ENCODE peak calls at places on chromosomes 5 and 9, in seven cellular contexts. S is SK-N-SH, W is HCT116, G is IMR-90, A is astrocyte, K is fibroblast of lung, T is DND-41. P is an unnamed sample.

GRCh38 chr9:116074658-116075057 is 78.9 kb upstream of the PAPPA start:
- DNase-seq in S (no peak), W (no peak), G (peak; percentile 74), A (peak; percentile 70), K (peak; percentile 77), T (no peak), P (no peak)

GRCh38 chr5:132877466-132877865 is 4.0 kb downstream of the LEAP2 start:
- DNase-seq in S (no peak), W (no peak), G (no peak), A (no peak), K (no peak), T (no peak), P (no peak)

GRCh38 chr9:114310471-114311450 is 12.1 kb upstream of the ORM1 start:
- DNase-seq in S (no peak), W (no peak), G (no peak), A (no peak), K (no peak), T (no peak), P (no peak)

GRCh38 chr9:113520109-113520642 is 56.6 kb downstream of the RGS3 start:
- DNase-seq in S (no peak), W (no peak), G (peak; percentile 20), A (peak; percentile 46), K (peak; percentile 59), T (peak; percentile 42), P (peak; percentile 96)

GRCh38 chr9:124353811-124354274 is 61.4 kb downstream of the PSMB7 start:
- DNase-seq in S (no peak), W (no peak), G (peak; percentile 79), A (peak; percentile 22), K (no peak), T (no peak), P (no peak)

GRCh38 chr9:124665391-124666058 is 105.6 kb downstream of the NR6A1 start:
- DNase-seq in S (no peak), W (no peak), G (peak; percentile 81), A (peak; percentile 86), K (peak; percentile 87), T (no peak), P (peak; percentile 19)

GRCh38 chr5:30918171-30918570 is 275.3 kb upstream of the CDH6 start:
- DNase-seq in S (no peak), W (no peak), G (peak; percentile 81), A (peak; percentile 84), K (peak; percentile 85), T (no peak), P (no peak)

GRCh38 chr5:178192244-178192643 is 5.1 kb upstream of the GMCL2 start:
- DNase-seq in S (no peak), W (no peak), G (no peak), A (no peak), K (peak; percentile 24), T (no peak), P (no peak)

GRCh38 chr9:38682713-38683112 is 37.2 kb downstream of the FAM240B start:
- DNase-seq in S (no peak), W (peak; percentile 67), G (peak; percentile 84), A (peak; percentile 93), K (peak; percentile 95), T (no peak), P (peak; percentile 38)

GRCh38 chr5:94375801-94376200 is 242.6 kb downstream of the KIAA0825 start:
- DNase-seq in S (no peak), W (no peak), G (no peak), A (peak; percentile 2), K (peak; percentile 8), T (no peak), P (peak; percentile 3)

GRCh38 chr5:61409568-61409967 is 77.5 kb downstream of the ZSWIM6 start:
- DNase-seq in S (peak; percentile 19), W (peak; percentile 79), G (peak; percentile 96), A (peak; percentile 97), K (peak; percentile 98), T (no peak), P (peak; percentile 82)

GRCh38 chr5:33240552-33240951 is 200.2 kb upstream of the TARS1 start:
- DNase-seq in S (no peak), W (no peak), G (no peak), A (no peak), K (no peak), T (no peak), P (no peak)

GRCh38 chr5:62395210-62395950 is 8.3 kb downstream of the DIMT1 start:
- DNase-seq in S (no peak), W (no peak), G (peak; percentile 83), A (peak; percentile 44), K (peak; percentile 56), T (no peak), P (no peak)

GRCh38 chr5:543755-544674 is 19.8 kb upstream of the SLC9A3 start:
- DNase-seq in S (no peak), W (no peak), G (no peak), A (no peak), K (no peak), T (no peak), P (no peak)

GRCh38 chr9:109118802-109119438 is 827 bp downstream of the TMEM245 start:
- DNase-seq in S (no peak), W (no peak), G (peak; percentile 15), A (peak; percentile 8), K (peak; percentile 32), T (peak; percentile 16), P (peak; percentile 41)

GRCh38 chr5:134101686-134102439 is 12.6 kb upstream of the TCF7 start:
- DNase-seq in S (peak; percentile 85), W (peak; percentile 21), G (no peak), A (no peak), K (peak; percentile 9), T (peak; percentile 80), P (peak; percentile 48)

GRCh38 chr5:132273631-132274030 is 16.1 kb downstream of the PDLIM4 start:
- DNase-seq in S (no peak), W (no peak), G (no peak), A (no peak), K (no peak), T (no peak), P (no peak)

GRCh38 chr5:175321927-175322532 is 122.0 kb downstream of the DRD1 start:
- DNase-seq in S (no peak), W (peak; percentile 16), G (peak; percentile 45), A (peak; percentile 26), K (peak; percentile 45), T (peak; percentile 60), P (no peak)

GRCh38 chr9:73179594-73179993 is 27.9 kb downstream of the ANXA1 start:
- DNase-seq in S (no peak), W (peak; percentile 69), G (peak; percentile 16), A (peak; percentile 78), K (peak; percentile 80), T (no peak), P (no peak)

GRCh38 chr5:73314395-73315195 is 134.0 kb downstream of the FOXD1 start:
- DNase-seq in S (no peak), W (no peak), G (peak; percentile 54), A (peak; percentile 64), K (peak; percentile 65), T (no peak), P (no peak)

GRCh38 chr5:73317523-73317922 is 131.1 kb downstream of the FOXD1 start:
- DNase-seq in S (no peak), W (no peak), G (no peak), A (no peak), K (no peak), T (no peak), P (no peak)

GRCh38 chr5:73321757-73322452 is 126.7 kb downstream of the FOXD1 start:
- DNase-seq in S (no peak), W (peak; percentile 90), G (peak; percentile 97), A (peak; percentile 100), K (peak; percentile 100), T (no peak), P (no peak)

GRCh38 chr5:73319036-73319435 is 129.5 kb downstream of the FOXD1 start:
- DNase-seq in S (no peak), W (no peak), G (peak; percentile 16), A (peak; percentile 76), K (peak; percentile 81), T (no peak), P (no peak)

DNA sequence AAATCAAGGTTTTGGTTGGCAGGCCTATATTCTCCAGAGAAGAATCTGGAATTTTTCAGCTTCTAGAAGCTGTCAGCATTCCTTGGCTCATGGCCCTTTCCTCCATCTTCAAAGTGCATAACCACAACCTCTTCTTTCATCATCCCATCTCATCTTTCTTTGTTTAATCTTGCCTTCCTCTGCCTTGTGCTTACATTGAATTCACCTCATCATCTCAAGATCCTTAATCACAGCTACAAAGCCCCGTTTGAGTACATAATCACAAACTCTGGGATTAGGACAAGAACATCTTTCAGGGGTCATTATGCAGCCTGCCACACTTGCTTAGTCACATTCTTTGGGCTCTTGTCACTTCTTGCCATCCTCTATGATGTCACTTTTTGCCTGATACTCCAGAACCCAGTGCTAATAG is 130.3 kb downstream of the FOXD1 start:
- DNase-seq in S (no peak), W (no peak), G (peak; percentile 77), A (peak; percentile 81), K (peak; percentile 83), T (no peak), P (no peak)
- TF ChIP-seq CTCF in S (no peak), W (no peak), G (no peak), A (no peak), K (no peak), T (no peak), P (no peak)

DNA sequence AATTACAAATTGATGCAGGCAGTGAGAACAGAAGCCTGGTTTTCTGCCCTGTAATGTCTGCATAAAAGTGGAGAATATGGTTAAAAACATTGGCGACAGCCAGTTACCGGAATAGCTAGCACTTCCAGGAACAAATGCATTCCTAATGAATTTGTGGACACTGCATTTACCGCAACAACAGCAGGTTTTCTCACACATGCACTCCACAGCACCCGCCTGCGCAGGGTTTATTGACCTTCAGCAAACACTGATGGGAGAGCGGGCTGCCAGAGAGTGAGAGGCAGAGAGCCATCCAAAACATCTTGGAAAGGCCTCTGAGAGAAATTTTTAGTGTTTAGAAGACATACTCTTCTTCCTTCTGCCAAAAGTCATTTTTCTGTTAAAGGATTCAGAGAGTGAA is 432.2 kb upstream of the MEF2C start:
- DNase-seq in S (no peak), W (no peak), G (peak; percentile 8), A (peak; percentile 92), K (peak; percentile 91), T (no peak), P (no peak)
- H3K4me1 ChIP-seq in S (peaks cover 2% of the 10 kb centered on the region), W (peaks cover 33% of the 10 kb centered on the region), G (peaks cover 4% of the 10 kb centered on the region), A (peaks cover 20% of the 10 kb centered on the region), K (peaks cover 10% of the 10 kb centered on the region), T (no peaks in the 10 kb centered on the region), P (peaks cover 8% of the 10 kb centered on the region)

GRCh38 chr9:133834080-133834976 is 96.2 kb upstream of the SARDH start:
- DNase-seq in S (no peak), W (no peak), G (no peak), A (no peak), K (no peak), T (no peak), P (no peak)

GRCh38 chr9:133837644-133838597 is 99.8 kb upstream of the SARDH start:
- DNase-seq in S (no peak), W (no peak), G (no peak), A (no peak), K (no peak), T (no peak), P (no peak)

GRCh38 chr9:133835273-133835901 is 97.2 kb upstream of the SARDH start:
- DNase-seq in S (peak; percentile 95), W (no peak), G (no peak), A (no peak), K (no peak), T (no peak), P (no peak)

GRCh38 chr9:133836818-133837217 is 98.7 kb upstream of the SARDH start:
- DNase-seq in S (no peak), W (no peak), G (no peak), A (no peak), K (no peak), T (no peak), P (no peak)

GRCh38 chr9:133836001-133836758 is 98.0 kb upstream of the SARDH start:
- DNase-seq in S (no peak), W (no peak), G (no peak), A (no peak), K (no peak), T (no peak), P (no peak)
- H3K9ac ChIP-seq in S (no peak overlapping the region), W (no peak overlapping the region), G (no peak overlapping the region), A (no peak overlapping the region), K (no peak overlapping the region), T (no peak overlapping the region), P (no peak overlapping the region)

GRCh38 chr9:137095664-137096517 is 9.1 kb downstream of the MAN1B1 start:
- DNase-seq in S (peak; percentile 59), W (no peak), G (no peak), A (no peak), K (no peak), T (peak; percentile 89), P (no peak)
- TF ChIP-seq CTCF in S (peak; percentile 27), W (no peak), G (peak; percentile 13), A (no peak), K (no peak), T (peak; percentile 82), P (no peak)